ENCODE peak calls at places on chromosomes 16 and 17, in ten cellular contexts. F is adipocyte, T is IMR-90, S is sigmoid colon, E is mesenchymal stem cell, J is HCT116, D is stomach, M is upper lobe of left lung, V is kidney, B is small intestine. H is an unnamed sample. For H3K4me1, the result is how much of the 10 kb centered on the place peaks cover.

GRCh38 chr17:81427446-81428120 is 32.3 kb downstream of the BAHCC1 start:
- DNase-seq in F (no peak), T (no peak), S (no peak), E (no peak), J (no peak), D (peak), M (peak), V (no peak), B (peak), H (no peak)

GRCh38 chr17:34307110-34307509 is 12.1 kb upstream of the CCL8 start:
- DNase-seq in F (peak), T (peak), S (no peak), E (peak), J (no peak), D (no peak), M (no peak), V (no peak), B (no peak), H (no peak)

GRCh38 chr17:43945074-43945824 is 3.0 kb upstream of the PPY start:
- DNase-seq in F (no peak), T (peak), S (no peak), E (peak), J (no peak), D (no peak), M (no peak), V (no peak), B (no peak), H (no peak)

GRCh38 chr16:138049-138417 is 440 bp downstream of the NPRL3 start:
- DNase-seq in F (peak), T (no peak), S (no peak), E (peak), J (no peak), D (no peak), M (no peak), V (peak), B (no peak), H (peak)

GRCh38 chr16:84712801-84713775 is 13.3 kb downstream of the USP10 start:
- DNase-seq in F (no peak), T (no peak), S (no peak), E (no peak), J (no peak), D (no peak), M (no peak), V (no peak), B (no peak), H (no peak)

GRCh38 chr17:9772658-9773057 is 18.7 kb downstream of the DHRS7C start:
- DNase-seq in F (no peak), T (no peak), S (no peak), E (no peak), J (no peak), D (no peak), M (no peak), V (no peak), B (no peak), H (no peak)

GRCh38 chr17:29617481-29618271 is 5.0 kb downstream of the CORO6 start:
- DNase-seq in F (no peak), T (peak), S (peak), E (peak), J (peak), D (peak), M (peak), V (peak), B (peak), H (no peak)

GRCh38 chr17:42608692-42609181 is 437 bp downstream of the RETREG3 start:
- DNase-seq in F (peak), T (no peak), S (no peak), E (no peak), J (no peak), D (no peak), M (peak), V (peak), B (peak), H (no peak)

GRCh38 chr16:27238591-27238990 is 30.0 kb downstream of the NSMCE1 start:
- DNase-seq in F (no peak), T (no peak), S (peak), E (no peak), J (no peak), D (no peak), M (peak), V (peak), B (no peak), H (no peak)

GRCh38 chr17:20927586-20927985 is 115.2 kb downstream of the USP22 start:
- DNase-seq in F (no peak), T (no peak), S (no peak), E (no peak), J (no peak), D (no peak), M (no peak), V (no peak), B (no peak), H (no peak)

DNA sequence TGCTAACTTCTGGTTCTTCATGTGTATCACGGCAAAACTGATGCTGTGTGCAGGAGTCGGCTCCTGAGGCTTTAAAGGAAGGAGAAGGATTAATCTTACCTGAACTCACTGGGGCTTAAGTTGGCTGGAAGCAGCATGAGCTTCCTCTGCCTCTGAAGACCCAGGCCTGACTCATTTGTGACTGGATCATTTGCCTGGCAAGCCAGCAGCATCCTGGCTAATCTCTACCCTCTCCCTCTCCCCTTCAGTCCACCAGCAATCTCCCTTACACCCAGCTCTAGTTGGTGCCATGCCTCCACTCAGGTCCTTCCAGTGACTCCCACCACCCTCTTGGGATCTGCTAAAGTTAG is 150.3 kb downstream of the IRX3 start:
- DNase-seq in F (no peak), T (peak), S (no peak), E (no peak), J (no peak), D (no peak), M (no peak), V (no peak), B (no peak), H (no peak)
- H3K4me1 ChIP-seq in F (under half), T (under half), S (under half), E (under half), J (under half), D (under half), M (under half), V (under half), B (under half), H (under half)

GRCh38 chr16:70703041-70703834 is 17.4 kb upstream of the MTSS2 start:
- DNase-seq in F (peak), T (peak), S (peak), E (peak), J (no peak), D (no peak), M (no peak), V (no peak), B (no peak), H (no peak)
- H3K4me1 ChIP-seq in F (under half), T (half or more), S (half or more), E (half or more), J (under half), D (under half), M (under half), V (half or more), B (under half), H (under half)

GRCh38 chr17:46097497-46097896 is 95.7 kb downstream of the KANSL1 start:
- DNase-seq in F (peak), T (peak), S (no peak), E (peak), J (no peak), D (no peak), M (no peak), V (no peak), B (no peak), H (no peak)
- H3K4me1 ChIP-seq in F (under half), T (under half), S (under half), E (under half), J (under half), D (under half), M (under half), V (under half), B (under half), H (under half)

DNA sequence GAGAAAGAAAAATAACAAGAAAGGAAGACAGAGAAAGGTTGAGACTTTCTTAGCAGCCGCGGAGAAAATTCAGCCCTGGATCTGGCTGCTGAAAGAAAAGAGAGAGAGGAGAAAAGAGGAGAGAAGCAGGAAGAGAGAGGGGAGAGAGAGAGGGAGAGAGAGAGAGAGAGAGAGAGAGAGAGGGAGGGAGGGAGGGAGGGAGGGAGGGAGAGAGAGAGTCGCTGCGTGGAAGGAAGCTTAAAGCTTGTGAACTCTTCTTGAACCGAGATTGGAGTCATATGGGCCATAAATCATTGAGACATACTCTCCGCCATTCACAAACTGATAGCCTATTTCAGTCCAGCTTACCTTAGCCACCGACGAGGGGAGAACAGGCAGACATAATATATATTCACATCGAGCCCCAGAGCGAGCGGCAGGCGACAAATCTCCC is 10.3 kb upstream of the HOXB2 start:
- DNase-seq in F (no peak), T (peak), S (no peak), E (peak), J (no peak), D (no peak), M (no peak), V (no peak), B (no peak), H (no peak)
- H3K4me1 ChIP-seq in F (half or more), T (half or more), S (half or more), E (under half), J (under half), D (under half), M (under half), V (under half), B (under half), H (under half)

GRCh38 chr17:61260061-61260797 is 139.4 kb upstream of the TBX2 start:
- DNase-seq in F (no peak), T (peak), S (no peak), E (peak), J (no peak), D (no peak), M (no peak), V (no peak), B (no peak), H (no peak)
- H3K4me1 ChIP-seq in F (under half), T (under half), S (under half), E (under half), J (under half), D (under half), M (under half), V (under half), B (under half), H (under half)

GRCh38 chr16:48373258-48374050 is 11.8 kb downstream of the SIAH1 start:
- DNase-seq in F (peak), T (peak), S (no peak), E (no peak), J (no peak), D (no peak), M (no peak), V (no peak), B (no peak), H (no peak)
- H3K4me1 ChIP-seq in F (half or more), T (under half), S (half or more), E (under half), J (under half), D (half or more), M (under half), V (under half), B (under half), H (under half)

GRCh38 chr17:40487371-40488020 is 13.9 kb downstream of the TNS4 start:
- DNase-seq in F (no peak), T (no peak), S (no peak), E (no peak), J (no peak), D (no peak), M (no peak), V (peak), B (no peak), H (peak)
- H3K4me1 ChIP-seq in F (under half), T (half or more), S (half or more), E (half or more), J (half or more), D (under half), M (under half), V (under half), B (under half), H (under half)

GRCh38 chr16:54236761-54237160 is 49.8 kb downstream of the IRX3 start:
- DNase-seq in F (peak), T (peak), S (no peak), E (no peak), J (no peak), D (no peak), M (no peak), V (no peak), B (no peak), H (no peak)
- H3K4me1 ChIP-seq in F (under half), T (under half), S (under half), E (under half), J (under half), D (under half), M (under half), V (under half), B (under half), H (under half)

GRCh38 chr17:46159686-46160085 is 33.5 kb downstream of the KANSL1 start:
- DNase-seq in F (peak), T (peak), S (no peak), E (peak), J (no peak), D (no peak), M (no peak), V (no peak), B (no peak), H (no peak)
- H3K4me1 ChIP-seq in F (half or more), T (under half), S (half or more), E (under half), J (under half), D (half or more), M (half or more), V (under half), B (under half), H (under half)

DNA sequence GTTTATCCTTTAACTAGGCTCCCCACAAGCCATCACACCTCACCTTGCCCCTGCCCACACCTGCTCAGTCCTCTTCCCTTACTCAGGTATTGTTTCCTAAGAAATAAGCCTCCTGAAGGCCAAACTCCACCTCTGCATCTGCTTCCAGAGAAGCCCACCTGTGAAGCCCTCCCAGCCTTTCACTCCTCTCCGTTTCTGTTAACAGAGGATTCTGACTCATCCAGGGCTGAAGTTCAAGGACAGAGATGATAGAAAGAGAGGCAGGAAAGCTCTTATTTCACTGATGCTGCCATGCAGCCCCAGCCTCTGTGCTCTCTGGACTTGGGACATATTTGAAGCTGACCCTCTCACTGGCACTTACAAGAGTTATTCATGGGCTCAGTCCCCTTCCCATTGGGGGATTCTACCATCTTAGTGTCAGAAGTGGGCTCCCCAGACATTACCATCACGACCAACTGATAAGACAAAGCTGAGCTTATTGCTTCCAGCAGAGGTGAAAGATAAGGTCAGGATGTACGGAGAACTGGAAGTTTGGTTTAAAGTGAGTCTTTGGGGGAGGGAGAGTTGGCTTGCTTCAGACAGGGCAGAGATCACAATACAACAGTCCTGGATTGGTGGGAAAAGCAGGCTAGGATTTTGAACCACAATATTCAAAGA is 35.3 kb upstream of the XYLT2 start:
- DNase-seq in F (no peak), T (no peak), S (no peak), E (no peak), J (no peak), D (no peak), M (no peak), V (no peak), B (no peak), H (peak)
- H3K4me1 ChIP-seq in F (under half), T (under half), S (under half), E (under half), J (under half), D (under half), M (under half), V (under half), B (under half), H (under half)